ENCODE peak calls at places on chromosomes 16 and 17, in four cellular contexts. Q is psoas muscle; F is lower lobe of right lung; A is CD8-positive, alpha-beta memory T cell. D is an unnamed sample. For H3K4me1 and H3K27me3, the result is how much of the 10 kb centered on the place peaks cover.

GRCh38 chr16:27642753-27643152 is 92.8 kb downstream of the KATNIP start:
- DNase-seq in Q (no peak), F (no peak), A (no peak), D (no peak)

GRCh38 chr17:80813318-80813717 is 178.3 kb upstream of the CHMP6 start:
- DNase-seq in A (no peak), Q (no peak), F (no peak), D (no peak)

GRCh38 chr17:45127583-45128300 is 4.6 kb downstream of the PLCD3 start:
- DNase-seq in Q (no peak), A (no peak), F (peak), D (peak)

GRCh38 chr16:526181-527014 is 1.1 kb upstream of the CAPN15 start:
- DNase-seq in F (peak), A (peak), Q (no peak), D (peak)

GRCh38 chr17:82767041-82767754 is 15.3 kb downstream of the TBCD start:
- DNase-seq in Q (peak), F (peak), A (no peak), D (no peak)

GRCh38 chr17:20010099-20010863 is 1.1 kb downstream of the SPECC1 start:
- DNase-seq in Q (no peak), A (no peak), F (no peak), D (peak)

GRCh38 chr17:68200689-68201424 is 47.0 kb upstream of the AMZ2 start:
- DNase-seq in F (peak), A (peak), Q (peak), D (no peak)

GRCh38 chr16:79163666-79164377 is 436.7 kb downstream of the MAF start:
- DNase-seq in F (peak), A (no peak), Q (no peak), D (no peak)

GRCh38 chr16:88320947-88321634 is 61.7 kb upstream of the ZNF469 start:
- DNase-seq in F (no peak), Q (no peak), A (no peak), D (no peak)

GRCh38 chr17:5241861-5242671 is 7.4 kb upstream of the SCIMP start:
- DNase-seq in A (no peak), F (no peak), Q (peak), D (peak)

GRCh38 chr16:57475711-57476339 is 10.5 kb downstream of the DOK4 start:
- DNase-seq in A (peak), Q (peak), F (peak), D (no peak)

GRCh38 chr17:61635913-61636432 is 45.0 kb upstream of the NACA2 start:
- DNase-seq in A (peak), Q (no peak), F (no peak), D (peak)

GRCh38 chr17:15106540-15106939 is 158.6 kb downstream of the PMP22 start:
- DNase-seq in A (no peak), F (no peak), Q (no peak), D (peak)

GRCh38 chr17:50947844-50948514 is 81.8 kb upstream of the TOB1 start:
- DNase-seq in F (peak), A (no peak), Q (peak), D (no peak)

GRCh38 chr16:3182608-3183444 is 5.2 kb upstream of the OR1F1 start:
- DNase-seq in Q (no peak), F (peak), A (no peak), D (no peak)

GRCh38 chr17:7233701-7234099 is 617 bp downstream of the DVL2 start:
- DNase-seq in F (no peak), Q (no peak), A (no peak), D (no peak)

GRCh38 chr17:7354262-7354781 is 634 bp upstream of the TMEM95 start:
- DNase-seq in A (no peak), F (no peak), Q (no peak), D (peak)

GRCh38 chr17:10136258-10136981 is 62.0 kb downstream of the GAS7 start:
- DNase-seq in Q (no peak), A (no peak), F (no peak), D (no peak)

GRCh38 chr17:199195-199604 is 17.8 kb upstream of the DOC2B start:
- DNase-seq in A (no peak), Q (peak), F (peak), D (no peak)

GRCh38 chr17:60129164-60129563 is 20.6 kb upstream of the CA4 start:
- DNase-seq in F (no peak), Q (no peak), A (no peak), D (no peak)

GRCh38 chr17:13036776-13037175 is 18.9 kb upstream of the ELAC2 start:
- DNase-seq in A (no peak), F (no peak), Q (no peak), D (no peak)

DNA sequence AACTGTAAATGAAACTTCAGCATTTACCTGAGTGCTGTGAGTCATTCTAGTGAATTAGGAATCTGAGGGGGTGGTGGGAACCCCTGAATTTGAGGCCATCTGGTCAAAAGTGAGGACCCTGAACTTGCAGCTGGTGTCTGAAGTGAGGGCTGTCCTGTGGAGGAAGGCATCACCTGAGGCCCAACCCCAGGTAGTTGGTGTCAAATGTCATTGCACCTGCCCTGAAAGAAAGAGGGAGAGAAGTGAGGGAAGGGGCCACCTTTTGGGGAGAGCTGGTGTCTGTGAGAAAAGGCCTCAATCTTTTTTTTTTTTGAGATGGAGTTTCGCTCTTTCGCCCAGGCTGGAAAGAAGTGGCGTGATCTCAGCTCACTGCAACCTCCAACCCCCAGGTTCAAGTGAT is 12.5 kb upstream of the PRPSAP1 start:
- DNase-seq in A (no peak), Q (no peak), F (no peak), D (no peak)
- H3K4me1 ChIP-seq in A (under half), Q (under half), F (under half), D (under half)

GRCh38 chr17:2456475-2456874 is 55.2 kb downstream of the METTL16 start:
- DNase-seq in A (no peak), Q (no peak), F (no peak), D (no peak)
- H3K27me3 ChIP-seq in A (under half), Q (under half), F (under half), D (under half)

GRCh38 chr17:57876023-57876865 is 26.4 kb upstream of the MRPS23 start:
- DNase-seq in Q (no peak), A (no peak), F (no peak), D (peak)

GRCh38 chr17:57876866-57877237 is 27.0 kb upstream of the MRPS23 start:
- DNase-seq in Q (no peak), A (no peak), F (no peak), D (no peak)

GRCh38 chr17:57879437-57880085 is 29.7 kb upstream of the MRPS23 start:
- DNase-seq in F (no peak), A (no peak), Q (peak), D (no peak)

GRCh38 chr17:57880086-57880456 is 30.2 kb upstream of the MRPS23 start:
- DNase-seq in A (no peak), F (no peak), Q (no peak), D (no peak)

DNA sequence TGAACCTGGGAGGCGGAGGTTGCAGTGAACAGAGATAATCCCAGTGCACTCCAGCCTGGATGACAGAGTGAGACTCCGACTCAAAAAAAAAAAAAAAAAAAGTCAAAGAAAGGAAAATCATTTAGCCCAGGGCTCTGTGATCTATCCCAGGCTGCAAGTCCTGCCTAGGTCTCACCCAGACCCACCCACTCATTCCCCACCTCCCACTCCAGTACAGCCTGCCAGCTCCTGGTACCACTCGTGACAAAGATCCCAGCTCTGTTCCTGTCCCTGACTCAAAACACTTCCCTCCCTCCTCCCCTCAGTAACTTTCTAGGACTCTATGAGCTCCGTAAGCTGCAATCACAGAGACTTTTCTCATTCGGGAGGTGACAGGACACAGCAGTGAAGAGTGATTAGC is 28.0 kb upstream of the MRPS23 start:
- DNase-seq in F (no peak), Q (no peak), A (no peak), D (no peak)
- H3K4me1 ChIP-seq in F (half or more), Q (half or more), A (under half), D (half or more)

DNA sequence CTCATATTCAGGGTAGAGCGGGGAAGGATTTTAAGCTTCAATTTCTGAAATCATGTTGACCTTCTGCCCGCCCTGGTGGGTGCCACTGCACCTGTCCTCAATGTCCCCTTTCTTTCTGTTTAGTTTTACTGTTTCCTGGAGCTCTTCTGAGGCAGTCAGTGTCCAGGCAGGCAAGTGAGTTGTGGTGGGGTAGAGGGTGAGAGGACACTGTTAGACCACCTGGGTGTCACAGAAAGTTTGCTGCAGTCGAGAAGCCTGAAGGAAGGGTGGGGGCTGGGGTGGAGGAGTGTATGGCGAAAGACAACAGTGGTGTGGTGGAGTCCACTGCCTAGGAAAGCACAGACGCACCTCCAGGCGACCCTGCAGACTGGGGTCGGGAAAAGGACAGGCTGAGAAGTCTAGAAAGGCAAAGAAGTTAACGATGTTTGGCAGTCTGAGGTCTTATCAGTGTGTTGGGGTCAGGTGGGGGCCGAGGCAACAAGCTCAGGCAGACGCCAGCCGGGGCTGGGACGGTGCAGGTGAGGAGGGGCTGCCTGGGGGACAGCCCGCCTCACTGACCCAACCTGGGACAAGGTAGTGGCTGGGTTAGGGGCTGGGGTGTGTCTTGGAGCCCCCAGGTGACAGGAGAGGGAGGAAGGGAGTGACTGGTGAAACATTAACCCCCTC is 23.3 kb upstream of the HOXB13 start:
- DNase-seq in A (no peak), F (no peak), Q (no peak), D (no peak)
- H3K27me3 ChIP-seq in A (half or more), F (half or more), Q (under half), D (half or more)

GRCh38 chr17:77482375-77483127 is 341.8 kb downstream of the SEC14L1 start:
- DNase-seq in Q (no peak), F (no peak), A (no peak), D (no peak)

GRCh38 chr17:77484096-77484495 is 343.3 kb downstream of the SEC14L1 start:
- DNase-seq in F (no peak), A (no peak), Q (peak), D (no peak)

GRCh38 chr17:77481476-77482374 is 341.0 kb downstream of the SEC14L1 start:
- DNase-seq in Q (no peak), A (no peak), F (no peak), D (no peak)

GRCh38 chr17:77485089-77485833 is 344.5 kb downstream of the SEC14L1 start:
- DNase-seq in F (no peak), A (no peak), Q (peak), D (no peak)

DNA sequence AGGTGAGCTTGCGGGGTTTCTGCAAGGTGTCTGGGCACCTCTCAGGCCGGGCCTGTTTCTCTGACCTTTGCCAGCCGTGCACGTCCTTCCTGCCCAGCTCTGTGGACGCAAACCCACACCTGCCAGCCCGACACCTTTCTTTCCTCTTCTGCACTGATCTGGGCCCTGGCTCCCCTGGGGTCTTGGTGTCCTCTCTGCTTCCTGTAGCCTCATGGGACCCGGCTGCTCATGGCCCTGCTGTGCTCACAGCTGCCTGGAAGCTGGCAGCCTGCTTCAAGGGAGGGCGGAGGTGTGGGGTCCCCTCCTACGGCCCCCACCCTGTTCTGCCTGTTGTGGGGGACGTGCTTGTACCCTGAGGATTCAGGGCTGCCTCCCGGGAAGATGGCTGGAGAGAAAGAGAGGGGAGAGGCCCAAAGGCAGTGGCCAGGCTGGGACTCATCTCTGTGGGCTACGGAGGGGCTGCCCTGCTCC is 342.4 kb downstream of the SEC14L1 start:
- DNase-seq in F (no peak), A (no peak), Q (no peak), D (no peak)
- H3K4me1 ChIP-seq in F (under half), A (half or more), Q (under half), D (under half)

GRCh38 chr17:41734139-41734948 is at the start of gene HAP1:
- DNase-seq in Q (no peak), F (no peak), A (no peak), D (peak)
- H3K27me3 ChIP-seq in Q (under half), F (half or more), A (under half), D (half or more)

DNA sequence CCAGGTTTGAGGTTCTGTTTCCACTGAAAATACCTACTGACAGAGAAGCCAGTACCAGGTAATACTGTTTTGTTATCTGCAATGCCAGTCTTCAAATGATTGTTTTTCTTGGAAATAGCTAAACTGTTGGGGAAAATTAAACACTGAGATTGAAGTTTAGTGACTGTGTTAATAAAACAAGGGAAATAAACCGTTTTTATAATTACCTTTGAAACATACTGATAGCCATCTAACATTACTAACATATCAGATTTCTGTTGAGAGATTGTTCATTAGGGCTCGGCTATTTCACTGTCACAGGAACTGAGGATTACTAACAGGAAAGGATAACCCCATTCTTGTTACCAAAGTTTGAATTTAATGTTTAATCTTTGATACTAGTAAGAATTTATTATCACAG is 42.1 kb downstream of the CYB5B start:
- DNase-seq in Q (no peak), A (no peak), F (no peak), D (no peak)
- H3K4me1 ChIP-seq in Q (under half), A (under half), F (under half), D (under half)

GRCh38 chr17:40935624-40936023 is 1.8 kb downstream of the KRT23 start:
- DNase-seq in A (no peak), F (no peak), Q (no peak), D (no peak)

GRCh38 chr17:40938981-40939380 is 1.5 kb upstream of the KRT23 start:
- DNase-seq in F (no peak), A (no peak), Q (no peak), D (no peak)

GRCh38 chr17:40937384-40937819 is at the start of gene KRT23:
- DNase-seq in A (no peak), F (no peak), Q (no peak), D (no peak)

GRCh38 chr17:40936976-40937375 is 470 bp downstream of the KRT23 start:
- DNase-seq in Q (no peak), F (no peak), A (no peak), D (no peak)

GRCh38 chr17:40936437-40936971 is 942 bp downstream of the KRT23 start:
- DNase-seq in F (no peak), A (no peak), Q (no peak), D (no peak)
- H3K27me3 ChIP-seq in F (under half), A (under half), Q (under half), D (under half)

GRCh38 chr16:71536752-71537499 is 10.7 kb downstream of the CHST4 start:
- DNase-seq in A (no peak), F (no peak), Q (no peak), D (no peak)
- H3K4me1 ChIP-seq in A (under half), F (under half), Q (under half), D (under half)